ENCODE peak calls at places on chromosomes 2 and 18, in six cellular contexts. One of them, this sample, is unnamed.

GRCh38 chr2:95361216-95361980 is 41.1 kb upstream of the FAHD2A start:
- DNase-seq in BJ: no peak
- DNase-seq in HCT116: no peak
- DNase-seq in kidney epithelial cell: no peak
- DNase-seq in upper lobe of right lung: peak; percentile 20
- DNase-seq in brain microvascular endothelial cell: no peak
- DNase-seq in this sample: no peak

GRCh38 chr18:48690494-48690893 is 151.7 kb downstream of the CTIF start:
- DNase-seq in brain microvascular endothelial cell: no peak
- DNase-seq in upper lobe of right lung: no peak
- DNase-seq in HCT116: no peak
- DNase-seq in BJ: no peak
- DNase-seq in kidney epithelial cell: no peak
- DNase-seq in this sample: no peak

GRCh38 chr2:223048519-223048918 is 3.5 kb upstream of the KCNE4 start:
- DNase-seq in kidney epithelial cell: no peak
- DNase-seq in HCT116: no peak
- DNase-seq in brain microvascular endothelial cell: no peak
- DNase-seq in upper lobe of right lung: no peak
- DNase-seq in BJ: no peak
- DNase-seq in this sample: no peak

GRCh38 chr2:134252092-134252775 is 1.6 kb upstream of the MGAT5 start:
- DNase-seq in BJ: peak; percentile 50
- DNase-seq in kidney epithelial cell: no peak
- DNase-seq in HCT116: no peak
- DNase-seq in upper lobe of right lung: no peak
- DNase-seq in brain microvascular endothelial cell: no peak
- DNase-seq in this sample: peak; percentile 84

GRCh38 chr2:63052411-63053234 is 2.0 kb downstream of the OTX1 start:
- DNase-seq in HCT116: no peak
- DNase-seq in upper lobe of right lung: no peak
- DNase-seq in brain microvascular endothelial cell: no peak
- DNase-seq in BJ: no peak
- DNase-seq in kidney epithelial cell: no peak
- DNase-seq in this sample: peak; percentile 10

GRCh38 chr2:105785095-105785847 is 40.6 kb downstream of the NCK2 start:
- DNase-seq in brain microvascular endothelial cell: no peak
- DNase-seq in kidney epithelial cell: no peak
- DNase-seq in upper lobe of right lung: no peak
- DNase-seq in HCT116: no peak
- DNase-seq in BJ: no peak
- DNase-seq in this sample: no peak

GRCh38 chr18:6022840-6023239 is 127.5 kb upstream of the TMEM200C start:
- DNase-seq in kidney epithelial cell: peak; percentile 5
- DNase-seq in upper lobe of right lung: no peak
- DNase-seq in brain microvascular endothelial cell: no peak
- DNase-seq in HCT116: no peak
- DNase-seq in BJ: no peak
- DNase-seq in this sample: no peak

GRCh38 chr2:151973901-151974199 is 125.0 kb downstream of the CACNB4 start:
- DNase-seq in upper lobe of right lung: no peak
- DNase-seq in HCT116: no peak
- DNase-seq in kidney epithelial cell: no peak
- DNase-seq in BJ: no peak
- DNase-seq in brain microvascular endothelial cell: peak; percentile 28
- DNase-seq in this sample: no peak

GRCh38 chr2:234968633-234969328 is 17.0 kb downstream of the SH3BP4 start:
- DNase-seq in kidney epithelial cell: no peak
- DNase-seq in HCT116: no peak
- DNase-seq in brain microvascular endothelial cell: no peak
- DNase-seq in BJ: no peak
- DNase-seq in upper lobe of right lung: no peak
- DNase-seq in this sample: no peak
- H3K4me3 ChIP-seq in kidney epithelial cell: no peak overlapping the region
- H3K4me3 ChIP-seq in HCT116: no peak overlapping the region
- H3K4me3 ChIP-seq in brain microvascular endothelial cell: no peak overlapping the region
- H3K4me3 ChIP-seq in BJ: no peak overlapping the region
- H3K4me3 ChIP-seq in upper lobe of right lung: no peak overlapping the region
- H3K4me3 ChIP-seq in this sample: no peak overlapping the region

GRCh38 chr2:19503915-19504314 is 145.5 kb upstream of the OSR1 start:
- DNase-seq in kidney epithelial cell: no peak
- DNase-seq in HCT116: no peak
- DNase-seq in BJ: no peak
- DNase-seq in brain microvascular endothelial cell: no peak
- DNase-seq in upper lobe of right lung: no peak
- DNase-seq in this sample: no peak

GRCh38 chr2:19505199-19506136 is 147.0 kb upstream of the OSR1 start:
- DNase-seq in upper lobe of right lung: no peak
- DNase-seq in BJ: no peak
- DNase-seq in brain microvascular endothelial cell: no peak
- DNase-seq in kidney epithelial cell: no peak
- DNase-seq in HCT116: no peak
- DNase-seq in this sample: no peak

GRCh38 chr2:19503406-19503805 is 145.0 kb upstream of the OSR1 start:
- DNase-seq in BJ: no peak
- DNase-seq in upper lobe of right lung: no peak
- DNase-seq in brain microvascular endothelial cell: no peak
- DNase-seq in kidney epithelial cell: no peak
- DNase-seq in HCT116: no peak
- DNase-seq in this sample: no peak

GRCh38 chr2:19507137-19507536 is 148.7 kb upstream of the OSR1 start:
- DNase-seq in upper lobe of right lung: no peak
- DNase-seq in brain microvascular endothelial cell: no peak
- DNase-seq in BJ: no peak
- DNase-seq in kidney epithelial cell: no peak
- DNase-seq in HCT116: no peak
- DNase-seq in this sample: no peak

DNA sequence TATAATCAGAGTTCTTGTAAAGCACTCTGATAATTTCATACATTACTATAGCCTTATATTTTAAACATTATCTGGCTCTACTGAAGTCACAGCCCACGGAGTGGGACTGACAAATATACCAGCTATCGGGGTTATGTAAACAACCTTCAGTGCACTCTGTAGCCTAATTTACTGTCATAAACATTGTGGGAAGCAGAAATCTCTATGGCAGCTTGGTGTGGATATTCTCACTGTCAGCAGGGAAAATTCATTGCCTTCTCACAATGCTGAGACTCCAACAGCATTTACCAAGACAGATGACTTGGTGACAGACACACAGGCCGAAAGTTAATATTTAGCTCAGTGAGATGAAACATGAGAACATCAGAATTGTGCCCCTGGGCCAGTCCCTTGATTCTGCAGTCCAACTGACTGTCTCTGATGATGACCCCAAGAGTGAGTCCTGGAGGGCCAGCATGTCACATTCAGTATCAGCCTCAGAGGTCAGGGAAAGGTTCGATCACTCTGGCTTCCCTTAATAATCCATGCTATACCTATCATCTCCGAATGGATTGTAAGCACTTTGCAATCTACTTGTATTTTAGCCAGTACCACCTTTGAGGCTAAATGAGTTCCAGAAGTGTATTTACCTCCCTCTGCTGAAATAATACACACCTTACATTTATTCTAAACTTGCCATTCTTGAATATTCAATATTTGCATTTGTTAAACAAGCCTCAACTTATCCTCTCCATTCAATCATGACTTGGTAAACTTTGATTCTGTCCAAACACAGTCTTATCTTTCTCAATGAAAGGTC is 146.2 kb upstream of the OSR1 start:
- DNase-seq in HCT116: no peak
- DNase-seq in brain microvascular endothelial cell: no peak
- DNase-seq in kidney epithelial cell: peak; percentile 7
- DNase-seq in BJ: no peak
- DNase-seq in upper lobe of right lung: no peak
- DNase-seq in this sample: no peak
- TF ChIP-seq CTCF in HCT116: no peak
- TF ChIP-seq CTCF in brain microvascular endothelial cell: no peak
- TF ChIP-seq CTCF in kidney epithelial cell: no peak
- TF ChIP-seq CTCF in BJ: no peak
- TF ChIP-seq CTCF in upper lobe of right lung: no peak
- TF ChIP-seq CTCF in this sample: no peak

GRCh38 chr2:11133238-11133935 is 21.9 kb upstream of the SLC66A3 start:
- DNase-seq in kidney epithelial cell: no peak
- DNase-seq in BJ: no peak
- DNase-seq in upper lobe of right lung: no peak
- DNase-seq in brain microvascular endothelial cell: no peak
- DNase-seq in HCT116: no peak
- DNase-seq in this sample: no peak
- H3K4me3 ChIP-seq in kidney epithelial cell: peak overlapping the region; percentile 44
- H3K4me3 ChIP-seq in BJ: peak overlapping the region; percentile 44
- H3K4me3 ChIP-seq in upper lobe of right lung: peak overlapping the region; percentile 50
- H3K4me3 ChIP-seq in brain microvascular endothelial cell: peak overlapping the region; percentile 58
- H3K4me3 ChIP-seq in HCT116: peak overlapping the region; percentile 34
- H3K4me3 ChIP-seq in this sample: peak overlapping the region; percentile 65

GRCh38 chr2:191174539-191174938 is 23.7 kb upstream of the STAT4 start:
- DNase-seq in upper lobe of right lung: no peak
- DNase-seq in HCT116: no peak
- DNase-seq in brain microvascular endothelial cell: no peak
- DNase-seq in kidney epithelial cell: no peak
- DNase-seq in BJ: no peak
- DNase-seq in this sample: no peak
- TF ChIP-seq CTCF in upper lobe of right lung: no peak
- TF ChIP-seq CTCF in HCT116: no peak
- TF ChIP-seq CTCF in brain microvascular endothelial cell: no peak
- TF ChIP-seq CTCF in kidney epithelial cell: no peak
- TF ChIP-seq CTCF in BJ: no peak
- TF ChIP-seq CTCF in this sample: no peak